ENCODE peak calls at places on chromosomes 16 and 17, in six cellular contexts. L is suprapubic skin, X is GM12878, U is pancreas, Y is left ventricle myocardium inferior, Z is A549. J is an unnamed sample.

GRCh38 chr17:49846938-49847712 is 744 bp downstream of the TAC4 start:
- DNase-seq in U (no peak), Y (no peak), X (no peak), L (no peak), Z (no peak), J (peak; percentile 30)

GRCh38 chr17:80596760-80597608 is 52.3 kb downstream of the RPTOR start:
- DNase-seq in U (no peak), X (no peak), Z (no peak), L (no peak), Y (no peak), J (no peak)

GRCh38 chr16:58336332-58337089 is 41.7 kb upstream of the PRSS54 start:
- DNase-seq in Z (peak; percentile 77), Y (peak; percentile 84), L (peak; percentile 90), U (peak; percentile 87), X (peak; percentile 51), J (peak; percentile 79)

GRCh38 chr16:17277981-17278381 is 192.8 kb downstream of the XYLT1 start:
- DNase-seq in Z (peak; percentile 22), U (peak; percentile 61), X (no peak), Y (no peak), L (no peak), J (peak; percentile 28)

GRCh38 chr16:700684-701584 is 4.7 kb downstream of the FBXL16 start:
- DNase-seq in U (peak; percentile 46), Z (no peak), Y (no peak), X (no peak), L (no peak), J (no peak)

GRCh38 chr17:81058263-81058871 is 23.4 kb downstream of the BAIAP2 start:
- DNase-seq in X (no peak), Y (no peak), U (no peak), Z (no peak), L (no peak), J (no peak)

GRCh38 chr17:27157297-27157696 is 136.6 kb upstream of the WSB1 start:
- DNase-seq in X (no peak), L (peak; percentile 38), Z (no peak), U (no peak), Y (no peak), J (no peak)

GRCh38 chr16:55081622-55082593 is 151.2 kb downstream of the IRX5 start:
- DNase-seq in U (peak; percentile 37), L (no peak), Z (no peak), X (no peak), Y (no peak), J (no peak)

GRCh38 chr17:1645207-1646171 is at the start of gene SCARF1:
- DNase-seq in X (no peak), L (no peak), Y (peak; percentile 73), U (no peak), Z (no peak), J (peak; percentile 81)

GRCh38 chr16:1706386-1707192 is 594 bp downstream of the MAPK8IP3 start:
- DNase-seq in Z (no peak), Y (no peak), X (no peak), U (peak; percentile 36), L (no peak), J (no peak)

GRCh38 chr16:88665570-88665969 is 2.7 kb upstream of the MVD start:
- DNase-seq in U (no peak), X (no peak), Y (no peak), L (no peak), Z (no peak), J (no peak)

GRCh38 chr16:14409563-14409962 is 220.5 kb downstream of the PARN start:
- DNase-seq in L (no peak), Z (peak; percentile 92), X (no peak), Y (no peak), U (no peak), J (no peak)

GRCh38 chr17:48611681-48612455 is 1.1 kb upstream of the HOXB7 start:
- DNase-seq in Z (peak; percentile 71), Y (no peak), X (no peak), L (no peak), U (no peak), J (no peak)

GRCh38 chr17:48541574-48542113 is 3.3 kb downstream of the HOXB2 start:
- DNase-seq in U (no peak), Z (no peak), X (no peak), Y (peak; percentile 71), L (peak; percentile 88), J (peak; percentile 83)

GRCh38 chr16:88649924-88650748 is 717 bp downstream of the CYBA start:
- DNase-seq in U (no peak), Z (no peak), X (no peak), L (no peak), Y (peak; percentile 47), J (no peak)

GRCh38 chr17:65902831-65903549 is 288.9 kb downstream of the CEP112 start:
- DNase-seq in X (no peak), U (peak; percentile 38), Y (no peak), Z (no peak), L (no peak), J (no peak)

GRCh38 chr17:82216301-82217119 is 3.9 kb upstream of the CCDC57 start:
- DNase-seq in X (peak; percentile 59), L (no peak), U (peak; percentile 90), Z (peak; percentile 78), Y (peak; percentile 66), J (peak; percentile 82)

GRCh38 chr17:56313201-56313600 is 159.9 kb downstream of the ANKFN1 start:
- DNase-seq in X (no peak), U (no peak), Y (no peak), L (no peak), Z (no peak), J (no peak)

GRCh38 chr17:77696720-77697460 is 261.6 kb upstream of the TNRC6C start:
- DNase-seq in L (peak; percentile 64), Y (no peak), U (no peak), X (no peak), Z (no peak), J (no peak)

DNA sequence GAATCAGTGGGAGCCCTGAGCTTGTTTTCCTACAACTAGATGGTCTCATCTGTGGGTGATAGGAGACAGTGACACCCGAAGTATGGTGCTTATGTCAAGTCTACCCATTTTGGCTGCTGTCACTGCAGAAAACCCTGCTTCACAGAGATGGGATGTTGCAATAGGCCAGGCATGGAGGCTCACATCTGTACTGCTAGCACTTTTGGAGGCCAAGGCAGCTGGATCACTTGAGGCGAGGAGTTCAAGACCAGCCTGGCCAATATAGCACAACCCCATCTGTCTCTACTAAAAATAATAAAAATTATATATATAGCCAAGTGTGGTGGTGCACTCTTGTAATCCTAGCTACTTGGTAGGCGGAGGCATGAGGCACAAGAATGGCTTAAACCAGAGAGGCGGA is 2.3 kb upstream of the HERPUD1 start:
- DNase-seq in L (no peak), U (no peak), Y (no peak), X (no peak), Z (no peak), J (no peak)
- H3K4me1 ChIP-seq in L (peaks cover 20% of the 10 kb centered on the region), U (peaks cover 19% of the 10 kb centered on the region), Y (peaks cover 34% of the 10 kb centered on the region), X (peaks cover 13% of the 10 kb centered on the region), Z (peaks cover 18% of the 10 kb centered on the region), J (peaks cover 6% of the 10 kb centered on the region)

DNA sequence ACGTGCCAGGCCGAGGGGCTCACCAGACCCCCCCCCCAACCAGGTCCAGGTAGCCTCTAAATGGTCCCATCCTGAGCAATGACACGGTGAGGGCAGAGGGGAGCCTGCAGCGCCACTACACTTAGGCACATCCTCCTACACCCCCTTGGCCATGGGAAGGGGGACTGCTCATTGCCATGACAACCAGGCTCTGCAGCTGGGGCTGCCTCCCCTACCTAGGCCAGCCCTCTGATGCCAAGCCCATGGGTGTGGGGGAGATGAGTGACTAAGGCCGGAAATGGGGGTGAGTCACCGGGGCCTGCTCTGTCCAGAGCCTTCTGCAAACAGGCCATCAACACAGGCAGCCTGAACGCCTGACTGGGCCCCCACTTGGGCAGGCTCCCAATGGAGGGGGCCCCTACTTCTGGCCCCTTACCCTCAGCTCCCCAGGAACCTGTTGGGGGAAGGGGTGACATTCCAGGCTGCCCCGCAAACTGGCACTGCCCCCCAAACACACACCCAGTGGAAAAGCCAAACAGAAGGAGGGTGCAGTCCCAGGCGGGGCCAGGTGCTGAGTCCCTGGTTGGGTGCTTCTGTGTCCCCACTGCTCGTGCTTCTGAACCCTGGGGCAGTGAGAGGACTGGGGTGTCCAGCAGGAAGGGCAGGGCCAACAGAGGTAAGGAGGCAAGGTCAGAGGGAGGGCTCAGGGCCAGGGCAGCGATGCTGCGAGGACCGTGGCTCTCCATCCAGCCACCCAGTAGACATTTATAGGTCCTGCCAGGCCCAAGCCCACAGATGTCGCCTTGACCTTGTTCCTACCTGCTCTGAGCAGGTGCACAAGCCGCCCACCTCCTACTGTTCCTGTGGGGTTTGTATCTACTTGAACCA is 8.2 kb downstream of the PLCD3 start:
- DNase-seq in Y (no peak), L (no peak), X (no peak), Z (peak; percentile 96), U (no peak), J (no peak)
- H3K4me1 ChIP-seq in Y (peaks cover 74% of the 10 kb centered on the region), L (peaks cover 49% of the 10 kb centered on the region), X (no peaks in the 10 kb centered on the region), Z (peaks cover 75% of the 10 kb centered on the region), U (no peaks in the 10 kb centered on the region), J (peaks cover 42% of the 10 kb centered on the region)

GRCh38 chr17:45384047-45384799 is 48.4 kb downstream of the ARHGAP27 start:
- DNase-seq in U (no peak), Z (no peak), L (no peak), X (no peak), Y (no peak), J (no peak)

GRCh38 chr17:45384800-45385262 is 47.8 kb downstream of the ARHGAP27 start:
- DNase-seq in Y (no peak), L (no peak), U (peak; percentile 31), X (no peak), Z (no peak), J (no peak)

GRCh38 chr17:45387739-45388138 is 44.9 kb downstream of the ARHGAP27 start:
- DNase-seq in X (no peak), Z (no peak), L (no peak), U (no peak), Y (no peak), J (no peak)

GRCh38 chr17:45386180-45386579 is 46.5 kb downstream of the ARHGAP27 start:
- DNase-seq in L (no peak), X (no peak), Y (no peak), U (no peak), Z (no peak), J (no peak)

GRCh38 chr17:45385331-45385997 is 47.2 kb downstream of the ARHGAP27 start:
- DNase-seq in X (peak; percentile 56), L (peak; percentile 94), U (peak; percentile 92), Z (peak; percentile 91), Y (peak; percentile 88), J (peak; percentile 88)
- H3K4me1 ChIP-seq in X (peaks cover 15% of the 10 kb centered on the region), L (peaks cover 17% of the 10 kb centered on the region), U (no peaks in the 10 kb centered on the region), Z (peaks cover 50% of the 10 kb centered on the region), Y (peaks cover 38% of the 10 kb centered on the region), J (peaks cover 19% of the 10 kb centered on the region)

DNA sequence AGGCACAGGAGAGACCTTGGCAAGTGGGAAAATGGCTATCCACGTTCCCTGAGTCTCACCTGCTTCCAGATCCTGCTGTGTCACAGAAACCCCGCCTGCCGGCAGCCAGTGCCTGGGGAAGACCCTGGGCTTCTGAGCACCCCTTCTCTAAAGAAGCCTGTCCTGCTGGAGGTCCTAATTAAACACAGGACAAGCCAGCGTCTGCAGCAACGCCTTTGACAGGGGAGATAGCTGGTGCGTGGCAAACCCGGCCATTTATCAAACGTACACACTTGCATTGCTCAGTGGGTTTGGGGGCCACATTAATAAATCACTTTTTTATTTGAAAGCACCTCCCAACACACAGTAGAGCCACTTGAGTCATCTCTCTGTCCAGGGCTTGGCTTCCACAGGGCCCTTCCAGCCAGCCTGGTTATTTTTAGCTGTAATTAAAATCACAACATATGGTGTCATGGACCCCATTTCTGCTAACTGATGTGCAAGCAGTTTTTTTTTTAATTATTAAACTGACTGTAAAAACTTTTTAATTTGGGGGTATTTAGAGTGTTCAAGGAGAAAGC is 201.2 kb upstream of the WSCD1 start:
- DNase-seq in L (no peak), X (no peak), Y (no peak), U (no peak), Z (no peak), J (no peak)
- H3K4me1 ChIP-seq in L (no peaks in the 10 kb centered on the region), X (no peaks in the 10 kb centered on the region), Y (peaks cover 13% of the 10 kb centered on the region), U (no peaks in the 10 kb centered on the region), Z (no peaks in the 10 kb centered on the region), J (peaks cover 8% of the 10 kb centered on the region)

J was measured in heart left ventricle.